ENCODE peak calls at places on chromosome 2, in six cellular contexts. One of them, this sample, is unnamed. For H3K4me1, the result is how much of the 10 kb centered on the place peaks cover.

GRCh38 chr2:109254174-109254904 is 125.3 kb downstream of the SH3RF3 start:
- DNase-seq in heart left ventricle: no peak
- DNase-seq in gastrocnemius medialis: no peak
- DNase-seq in spleen: peak
- DNase-seq in astrocyte: no peak
- DNase-seq in PC-3: no peak
- DNase-seq in this sample: no peak

GRCh38 chr2:159996792-159997546 is 65.4 kb downstream of the PLA2R1 start:
- DNase-seq in heart left ventricle: no peak
- DNase-seq in spleen: no peak
- DNase-seq in astrocyte: peak
- DNase-seq in PC-3: no peak
- DNase-seq in gastrocnemius medialis: no peak
- DNase-seq in this sample: no peak

GRCh38 chr2:217360781-217361485 is 501.1 kb upstream of the TNP1 start:
- DNase-seq in spleen: no peak
- DNase-seq in astrocyte: peak
- DNase-seq in PC-3: peak
- DNase-seq in heart left ventricle: peak
- DNase-seq in gastrocnemius medialis: peak
- DNase-seq in this sample: no peak

GRCh38 chr2:25368650-25369049 is 26.9 kb upstream of the DNMT3A start:
- DNase-seq in gastrocnemius medialis: no peak
- DNase-seq in spleen: peak
- DNase-seq in PC-3: no peak
- DNase-seq in heart left ventricle: no peak
- DNase-seq in astrocyte: peak
- DNase-seq in this sample: peak

GRCh38 chr2:231611273-231612198 is 18.9 kb downstream of the TEX44 start:
- DNase-seq in gastrocnemius medialis: no peak
- DNase-seq in spleen: no peak
- DNase-seq in heart left ventricle: no peak
- DNase-seq in PC-3: peak
- DNase-seq in astrocyte: peak
- DNase-seq in this sample: no peak

GRCh38 chr2:200122683-200123082 is 167.3 kb downstream of the MAIP1 start:
- DNase-seq in PC-3: no peak
- DNase-seq in gastrocnemius medialis: no peak
- DNase-seq in heart left ventricle: no peak
- DNase-seq in astrocyte: no peak
- DNase-seq in spleen: no peak
- DNase-seq in this sample: no peak

GRCh38 chr2:189848276-189848675 is 64.0 kb downstream of the PMS1 start:
- DNase-seq in spleen: no peak
- DNase-seq in PC-3: no peak
- DNase-seq in astrocyte: peak
- DNase-seq in heart left ventricle: no peak
- DNase-seq in gastrocnemius medialis: no peak
- DNase-seq in this sample: no peak

GRCh38 chr2:88735853-88736252 is 44.4 kb downstream of the RPIA start:
- DNase-seq in PC-3: peak
- DNase-seq in astrocyte: no peak
- DNase-seq in gastrocnemius medialis: peak
- DNase-seq in heart left ventricle: no peak
- DNase-seq in spleen: no peak
- DNase-seq in this sample: no peak

GRCh38 chr2:13681936-13682335 is 950.6 kb upstream of the LRATD1 start:
- DNase-seq in gastrocnemius medialis: no peak
- DNase-seq in astrocyte: peak
- DNase-seq in spleen: no peak
- DNase-seq in heart left ventricle: no peak
- DNase-seq in PC-3: no peak
- DNase-seq in this sample: no peak

GRCh38 chr2:191041418-191042161 is 27.6 kb upstream of the STAT1 start:
- DNase-seq in astrocyte: peak
- DNase-seq in heart left ventricle: no peak
- DNase-seq in spleen: no peak
- DNase-seq in PC-3: peak
- DNase-seq in gastrocnemius medialis: no peak
- DNase-seq in this sample: no peak

GRCh38 chr2:236663671-236664101 is 94.1 kb downstream of the ACKR3 start:
- DNase-seq in gastrocnemius medialis: peak
- DNase-seq in PC-3: no peak
- DNase-seq in astrocyte: peak
- DNase-seq in spleen: no peak
- DNase-seq in heart left ventricle: peak
- DNase-seq in this sample: no peak

GRCh38 chr2:129912871-129913694 is 66.4 kb upstream of the RAB6C start:
- DNase-seq in PC-3: no peak
- DNase-seq in spleen: no peak
- DNase-seq in astrocyte: no peak
- DNase-seq in heart left ventricle: no peak
- DNase-seq in gastrocnemius medialis: no peak
- DNase-seq in this sample: no peak

GRCh38 chr2:26484579-26484978 is 6.7 kb upstream of the OTOF start:
- DNase-seq in heart left ventricle: no peak
- DNase-seq in gastrocnemius medialis: no peak
- DNase-seq in astrocyte: no peak
- DNase-seq in PC-3: no peak
- DNase-seq in spleen: no peak
- DNase-seq in this sample: peak

GRCh38 chr2:29114841-29115609 is at the start of gene CLIP4:
- DNase-seq in gastrocnemius medialis: peak
- DNase-seq in spleen: peak
- DNase-seq in astrocyte: peak
- DNase-seq in heart left ventricle: peak
- DNase-seq in PC-3: peak
- DNase-seq in this sample: peak

GRCh38 chr2:45821558-45822271 is 170.2 kb downstream of the PRKCE start:
- DNase-seq in spleen: no peak
- DNase-seq in astrocyte: peak
- DNase-seq in PC-3: peak
- DNase-seq in gastrocnemius medialis: peak
- DNase-seq in heart left ventricle: peak
- DNase-seq in this sample: no peak

GRCh38 chr2:28232267-28232666 is 160.4 kb upstream of the FOSL2 start:
- DNase-seq in spleen: no peak
- DNase-seq in heart left ventricle: no peak
- DNase-seq in gastrocnemius medialis: no peak
- DNase-seq in astrocyte: no peak
- DNase-seq in PC-3: peak
- DNase-seq in this sample: no peak

GRCh38 chr2:46064396-46064795 is 232.8 kb upstream of the EPAS1 start:
- DNase-seq in spleen: no peak
- DNase-seq in astrocyte: no peak
- DNase-seq in heart left ventricle: no peak
- DNase-seq in gastrocnemius medialis: no peak
- DNase-seq in PC-3: no peak
- DNase-seq in this sample: no peak

GRCh38 chr2:223936862-223937326 is 8.2 kb downstream of the WDFY1 start:
- DNase-seq in heart left ventricle: no peak
- DNase-seq in astrocyte: no peak
- DNase-seq in PC-3: no peak
- DNase-seq in spleen: no peak
- DNase-seq in gastrocnemius medialis: no peak
- DNase-seq in this sample: no peak

GRCh38 chr2:24521975-24522639 is 31.1 kb downstream of the NCOA1 start:
- DNase-seq in PC-3: no peak
- DNase-seq in spleen: no peak
- DNase-seq in heart left ventricle: no peak
- DNase-seq in gastrocnemius medialis: no peak
- DNase-seq in astrocyte: no peak
- DNase-seq in this sample: no peak

GRCh38 chr2:237297421-237298155 is 116.4 kb downstream of the COL6A3 start:
- DNase-seq in spleen: no peak
- DNase-seq in gastrocnemius medialis: no peak
- DNase-seq in heart left ventricle: no peak
- DNase-seq in astrocyte: peak
- DNase-seq in PC-3: no peak
- DNase-seq in this sample: no peak

GRCh38 chr2:233199870-233200269 is 51.6 kb upstream of the ATG16L1 start:
- DNase-seq in heart left ventricle: no peak
- DNase-seq in spleen: no peak
- DNase-seq in astrocyte: no peak
- DNase-seq in gastrocnemius medialis: no peak
- DNase-seq in PC-3: no peak
- DNase-seq in this sample: peak

DNA sequence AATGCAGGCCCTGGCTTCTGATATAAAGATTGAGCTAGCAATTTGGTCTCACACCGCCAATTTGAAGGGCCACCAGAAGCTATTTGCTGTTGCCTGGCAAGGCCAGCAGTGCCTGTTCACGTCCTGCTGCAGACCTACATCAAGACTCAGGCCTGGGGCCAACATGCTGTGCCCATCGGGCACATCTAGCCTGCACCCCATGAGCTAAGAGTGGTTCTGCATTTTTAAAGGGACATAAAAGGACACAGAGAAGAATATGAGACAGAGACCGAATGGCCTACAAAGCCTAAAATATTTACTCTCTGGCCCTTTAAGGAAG is 110.1 kb downstream of the EIPR1 start:
- DNase-seq in PC-3: no peak
- DNase-seq in spleen: peak
- DNase-seq in astrocyte: no peak
- DNase-seq in heart left ventricle: no peak
- DNase-seq in gastrocnemius medialis: no peak
- DNase-seq in this sample: no peak
- H3K4me1 ChIP-seq in PC-3: under half
- H3K4me1 ChIP-seq in spleen: under half
- H3K4me1 ChIP-seq in astrocyte: under half
- H3K4me1 ChIP-seq in heart left ventricle: under half
- H3K4me1 ChIP-seq in gastrocnemius medialis: under half
- H3K4me1 ChIP-seq in this sample: under half

GRCh38 chr2:62145478-62146100 is 50.3 kb upstream of the B3GNT2 start:
- DNase-seq in spleen: no peak
- DNase-seq in heart left ventricle: no peak
- DNase-seq in astrocyte: no peak
- DNase-seq in gastrocnemius medialis: no peak
- DNase-seq in PC-3: no peak
- DNase-seq in this sample: no peak

GRCh38 chr2:62144689-62145477 is 51.0 kb upstream of the B3GNT2 start:
- DNase-seq in astrocyte: no peak
- DNase-seq in spleen: no peak
- DNase-seq in PC-3: no peak
- DNase-seq in heart left ventricle: no peak
- DNase-seq in gastrocnemius medialis: no peak
- DNase-seq in this sample: no peak

GRCh38 chr2:62142054-62142453 is 53.9 kb upstream of the B3GNT2 start:
- DNase-seq in spleen: no peak
- DNase-seq in gastrocnemius medialis: no peak
- DNase-seq in astrocyte: no peak
- DNase-seq in heart left ventricle: peak
- DNase-seq in PC-3: no peak
- DNase-seq in this sample: no peak

GRCh38 chr2:62140785-62141740 is 54.9 kb upstream of the B3GNT2 start:
- DNase-seq in gastrocnemius medialis: no peak
- DNase-seq in PC-3: no peak
- DNase-seq in astrocyte: no peak
- DNase-seq in heart left ventricle: no peak
- DNase-seq in spleen: no peak
- DNase-seq in this sample: no peak

DNA sequence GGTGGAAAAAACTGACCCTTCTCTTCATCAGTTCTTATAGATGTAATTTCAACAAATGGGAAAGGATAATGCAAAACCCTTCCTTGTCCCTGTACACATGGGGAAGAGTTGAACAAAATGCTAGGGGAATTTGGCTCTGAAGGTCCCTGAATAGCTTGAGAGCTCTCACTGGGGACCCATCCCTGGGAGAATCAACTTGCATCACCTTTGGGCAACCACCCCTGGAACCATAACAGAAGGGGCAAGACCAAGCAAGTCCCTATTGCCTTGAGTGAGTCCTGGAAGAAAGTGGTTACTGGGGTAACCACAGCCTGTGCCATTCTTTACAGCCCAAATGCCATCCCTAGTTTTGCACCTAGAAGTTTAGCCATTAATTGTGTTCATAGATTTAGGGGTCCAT is 52.2 kb upstream of the B3GNT2 start:
- DNase-seq in gastrocnemius medialis: no peak
- DNase-seq in spleen: no peak
- DNase-seq in astrocyte: no peak
- DNase-seq in heart left ventricle: no peak
- DNase-seq in PC-3: no peak
- DNase-seq in this sample: no peak
- H3K4me1 ChIP-seq in gastrocnemius medialis: under half
- H3K4me1 ChIP-seq in spleen: under half
- H3K4me1 ChIP-seq in astrocyte: under half
- H3K4me1 ChIP-seq in heart left ventricle: under half
- H3K4me1 ChIP-seq in PC-3: under half
- H3K4me1 ChIP-seq in this sample: under half

GRCh38 chr2:42129947-42130346 is 39.2 kb upstream of the EML4 start:
- DNase-seq in gastrocnemius medialis: no peak
- DNase-seq in astrocyte: no peak
- DNase-seq in spleen: no peak
- DNase-seq in heart left ventricle: no peak
- DNase-seq in PC-3: no peak
- DNase-seq in this sample: no peak
- H3K4me1 ChIP-seq in gastrocnemius medialis: under half
- H3K4me1 ChIP-seq in astrocyte: under half
- H3K4me1 ChIP-seq in spleen: half or more
- H3K4me1 ChIP-seq in heart left ventricle: under half
- H3K4me1 ChIP-seq in PC-3: under half
- H3K4me1 ChIP-seq in this sample: under half

GRCh38 chr2:11655495-11655894 is 14.5 kb downstream of the NTSR2 start:
- DNase-seq in astrocyte: no peak
- DNase-seq in PC-3: peak
- DNase-seq in gastrocnemius medialis: no peak
- DNase-seq in heart left ventricle: no peak
- DNase-seq in spleen: no peak
- DNase-seq in this sample: no peak

GRCh38 chr2:11656252-11656651 is 13.7 kb downstream of the NTSR2 start:
- DNase-seq in astrocyte: no peak
- DNase-seq in gastrocnemius medialis: no peak
- DNase-seq in heart left ventricle: no peak
- DNase-seq in PC-3: no peak
- DNase-seq in spleen: no peak
- DNase-seq in this sample: no peak

GRCh38 chr2:11652141-11652540 is 17.9 kb downstream of the NTSR2 start:
- DNase-seq in heart left ventricle: no peak
- DNase-seq in astrocyte: no peak
- DNase-seq in gastrocnemius medialis: no peak
- DNase-seq in spleen: no peak
- DNase-seq in PC-3: peak
- DNase-seq in this sample: no peak

GRCh38 chr2:11649093-11649492 is 20.9 kb downstream of the NTSR2 start:
- DNase-seq in gastrocnemius medialis: no peak
- DNase-seq in spleen: no peak
- DNase-seq in heart left ventricle: no peak
- DNase-seq in PC-3: no peak
- DNase-seq in astrocyte: no peak
- DNase-seq in this sample: no peak

DNA sequence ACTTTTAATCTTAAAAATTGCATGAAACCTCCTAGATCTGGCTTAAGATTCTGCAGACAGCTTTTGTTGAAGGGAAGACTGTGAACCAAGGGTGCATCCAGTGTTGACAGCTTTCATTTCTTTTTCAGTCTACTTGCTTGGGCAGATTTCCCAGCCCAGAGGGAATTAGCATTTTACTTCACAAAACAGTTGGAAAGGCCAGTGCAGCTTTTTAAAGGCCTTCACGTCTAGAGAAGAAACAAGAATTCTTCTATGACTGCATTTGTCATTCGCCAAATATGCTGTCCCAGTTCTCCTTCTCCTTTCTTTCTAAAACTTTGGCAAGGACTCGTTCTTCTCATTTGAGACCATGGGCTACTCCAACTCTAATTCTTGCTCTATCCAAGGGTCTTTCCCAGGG is 17.4 kb downstream of the NTSR2 start:
- DNase-seq in gastrocnemius medialis: no peak
- DNase-seq in astrocyte: peak
- DNase-seq in heart left ventricle: no peak
- DNase-seq in PC-3: no peak
- DNase-seq in spleen: no peak
- DNase-seq in this sample: no peak
- H3K4me1 ChIP-seq in gastrocnemius medialis: under half
- H3K4me1 ChIP-seq in astrocyte: under half
- H3K4me1 ChIP-seq in heart left ventricle: under half
- H3K4me1 ChIP-seq in PC-3: under half
- H3K4me1 ChIP-seq in spleen: under half
- H3K4me1 ChIP-seq in this sample: under half

This sample was measured in kidney.